ENCODE peak calls at places on chromosome 9, in four cellular contexts. H is stimulated activated CD8-positive, alpha-beta memory T cell treated with anti-CD3 and anti-CD28 coated beads, Interleukin-15, amount 100 ng/mL, for 24 hours; I is effector memory CD8-positive, alpha-beta T cell; G is non-pigmented ciliary epithelial cell. S is an unnamed sample.
A peak's percentile ranks its signal among the peaks of the same experiment; 100 is the strongest.

GRCh38 chr9:129195606-129196005 is 17.5 kb upstream of the IER5L start:
- DNase-seq in G (no peak), I (no peak), H (no peak), S (no peak)

GRCh38 chr9:136036050-136036449 is 59.0 kb downstream of the NACC2 start:
- DNase-seq in H (no peak), G (no peak), I (no peak), S (no peak)

GRCh38 chr9:129432671-129433154 is 188.2 kb downstream of the C9orf50 start:
- DNase-seq in I (no peak), H (no peak), G (no peak), S (no peak)

GRCh38 chr9:82949203-82949602 is 113.7 kb downstream of the RASEF start:
- DNase-seq in H (no peak), G (no peak), I (no peak), S (no peak)

GRCh38 chr9:72305102-72305546 is 59.9 kb downstream of the ZFAND5 start:
- DNase-seq in G (peak; percentile 73), H (no peak), I (no peak), S (peak; percentile 66)

GRCh38 chr9:114034176-114034575 is 43.9 kb downstream of the AMBP start:
- DNase-seq in G (no peak), I (no peak), H (no peak), S (no peak)

GRCh38 chr9:37328561-37329227 is 93.8 kb upstream of the GRHPR start:
- DNase-seq in I (no peak), G (no peak), H (no peak), S (no peak)

GRCh38 chr9:106718996-106719395 is 144.0 kb upstream of the ZNF462 start:
- DNase-seq in G (peak; percentile 28), H (no peak), I (no peak), S (no peak)

GRCh38 chr9:27337833-27338526 is 41.0 kb upstream of the EQTN start:
- DNase-seq in I (no peak), G (no peak), H (no peak), S (no peak)

GRCh38 chr9:137406876-137407589 is 15.9 kb downstream of the EXD3 start:
- DNase-seq in H (peak; percentile 23), I (peak; percentile 58), G (no peak), S (peak; percentile 63)

GRCh38 chr9:30036558-30036957 is 2347.9 kb upstream of the ACO1 start:
- DNase-seq in G (no peak), H (no peak), I (no peak), S (no peak)

GRCh38 chr9:116155700-116156045 is 2.1 kb downstream of the PAPPA start:
- DNase-seq in H (no peak), G (no peak), I (no peak), S (no peak)

GRCh38 chr9:89804766-89805531 is 200.1 kb downstream of the GADD45G start:
- DNase-seq in G (no peak), I (no peak), H (no peak), S (no peak)

GRCh38 chr9:92590386-92590785 is 54.6 kb upstream of the ECM2 start:
- DNase-seq in H (no peak), G (no peak), I (no peak), S (no peak)

GRCh38 chr9:95143591-95144561 is 173.6 kb downstream of the FANCC start:
- DNase-seq in I (no peak), H (no peak), G (no peak), S (no peak)

GRCh38 chr9:113184089-113184488 is 33.3 kb downstream of the SLC31A2 start:
- DNase-seq in G (no peak), H (no peak), I (no peak), S (no peak)

GRCh38 chr9:93024986-93025630 is 33.4 kb upstream of the SUSD3 start:
- DNase-seq in G (no peak), I (no peak), H (no peak), S (no peak)

GRCh38 chr9:81125446-81126092 is 563.8 kb downstream of the TLE1 start:
- DNase-seq in I (no peak), G (no peak), H (no peak), S (no peak)

S was measured in naive B cell.